ENCODE peak calls at places on chromosomes 12 and 14, in nine cellular contexts. V, C, Z, E, O, D, M, T and W are unnamed samples.

GRCh38 chr12:74412607-74413230 is 124.9 kb upstream of the ATXN7L3B start:
- DNase-seq in V (no peak), C (no peak), Z (no peak), E (peak; percentile 6), O (peak; percentile 29), D (no peak), M (no peak), T (no peak), W (peak; percentile 48)

GRCh38 chr12:114696443-114697245 is 12.7 kb upstream of the TBX3 start:
- DNase-seq in V (no peak), C (no peak), Z (no peak), E (no peak), O (no peak), D (no peak), M (no peak), T (no peak), W (no peak)

GRCh38 chr12:64318605-64319004 is 72.0 kb downstream of the C12orf56 start:
- DNase-seq in V (no peak), C (no peak), Z (peak; percentile 21), E (no peak), O (peak; percentile 76), D (no peak), M (no peak), T (no peak), W (no peak)

GRCh38 chr12:132052191-132052932 is 91.8 kb downstream of the DDX51 start:
- DNase-seq in V (no peak), C (no peak), Z (no peak), E (no peak), O (no peak), D (no peak), M (no peak), T (no peak), W (no peak)

GRCh38 chr12:6538420-6539275 is 4.3 kb downstream of the GAPDH start:
- DNase-seq in V (no peak), C (no peak), Z (no peak), E (peak; percentile 15), O (peak; percentile 48), D (no peak), M (no peak), T (no peak), W (no peak)

GRCh38 chr12:4011597-4011996 is 138.4 kb upstream of the PARP11 start:
- DNase-seq in V (no peak), C (no peak), Z (no peak), E (no peak), O (no peak), D (no peak), M (no peak), T (no peak), W (no peak)

GRCh38 chr14:89237923-89238529 is 179.0 kb downstream of the FOXN3 start:
- DNase-seq in V (no peak), C (no peak), Z (no peak), E (peak; percentile 13), O (peak; percentile 41), D (no peak), M (no peak), T (no peak), W (no peak)

GRCh38 chr12:53051058-53051880 is 1.4 kb downstream of the TNS2 start:
- DNase-seq in V (peak; percentile 15), C (peak; percentile 86), Z (no peak), E (no peak), O (peak; percentile 77), D (peak; percentile 97), M (no peak), T (peak; percentile 91), W (peak; percentile 85)

GRCh38 chr12:52865090-52865944 is 16.5 kb upstream of the KRT78 start:
- DNase-seq in V (no peak), C (peak; percentile 14), Z (peak; percentile 62), E (peak; percentile 85), O (peak; percentile 83), D (peak; percentile 56), M (no peak), T (peak; percentile 77), W (peak; percentile 10)

GRCh38 chr14:75612157-75612556 is 33.7 kb downstream of the FLVCR2 start:
- DNase-seq in V (no peak), C (no peak), Z (no peak), E (no peak), O (no peak), D (no peak), M (no peak), T (no peak), W (no peak)

GRCh38 chr14:92556255-92556741 is 42.7 kb downstream of the RIN3 start:
- DNase-seq in V (no peak), C (no peak), Z (no peak), E (no peak), O (no peak), D (no peak), M (no peak), T (no peak), W (no peak)

GRCh38 chr12:89671469-89671868 is 37.2 kb downstream of the ATP2B1 start:
- DNase-seq in V (no peak), C (no peak), Z (no peak), E (no peak), O (peak; percentile 74), D (no peak), M (no peak), T (no peak), W (no peak)

GRCh38 chr14:51224551-51224950 is 15.5 kb upstream of the TMX1 start:
- DNase-seq in V (no peak), C (no peak), Z (no peak), E (no peak), O (no peak), D (no peak), M (no peak), T (no peak), W (no peak)

GRCh38 chr14:95675486-95675885 is 10.7 kb upstream of the TCL1B start:
- DNase-seq in V (no peak), C (no peak), Z (no peak), E (no peak), O (no peak), D (no peak), M (no peak), T (no peak), W (no peak)

GRCh38 chr14:24397639-24398297 is 1.0 kb upstream of the NYNRIN start:
- DNase-seq in V (no peak), C (no peak), Z (no peak), E (no peak), O (no peak), D (no peak), M (no peak), T (no peak), W (no peak)

GRCh38 chr12:114878781-114879180 is 194.8 kb upstream of the TBX3 start:
- DNase-seq in V (no peak), C (no peak), Z (no peak), E (no peak), O (no peak), D (no peak), M (no peak), T (no peak), W (no peak)

GRCh38 chr12:93699271-93700141 is 22.3 kb downstream of the CRADD start:
- DNase-seq in V (no peak), C (no peak), Z (peak; percentile 35), E (no peak), O (peak; percentile 32), D (no peak), M (no peak), T (no peak), W (no peak)

GRCh38 chr14:34344318-34344717 is 117.7 kb downstream of the SPTSSA start:
- DNase-seq in V (no peak), C (no peak), Z (no peak), E (no peak), O (no peak), D (no peak), M (no peak), T (no peak), W (no peak)

GRCh38 chr14:55399912-55400311 is 11.7 kb downstream of the ATG14 start:
- DNase-seq in V (no peak), C (no peak), Z (no peak), E (no peak), O (no peak), D (no peak), M (no peak), T (no peak), W (no peak)

GRCh38 chr12:32471601-32472001 is 72.2 kb downstream of the FGD4 start:
- DNase-seq in V (no peak), C (no peak), Z (no peak), E (no peak), O (no peak), D (no peak), M (no peak), T (no peak), W (no peak)

GRCh38 chr14:54772451-54772881 is 130.2 kb downstream of the GCH1 start:
- DNase-seq in V (no peak), C (no peak), Z (no peak), E (no peak), O (peak; percentile 54), D (no peak), M (no peak), T (no peak), W (no peak)

GRCh38 chr12:66829660-66830325 is 150.9 kb upstream of the GRIP1 start:
- DNase-seq in V (no peak), C (no peak), Z (no peak), E (no peak), O (no peak), D (no peak), M (no peak), T (no peak), W (no peak)

GRCh38 chr14:68104518-68104917 is 284.9 kb downstream of the RAD51B start:
- DNase-seq in V (no peak), C (no peak), Z (no peak), E (peak; percentile 39), O (peak; percentile 85), D (no peak), M (no peak), T (no peak), W (no peak)